ENCODE peak calls at places on chromosomes 11 and 22, in nine cellular contexts. D is HepG2, N is psoas muscle, W is right cardiac atrium, Z is transverse colon, P is neural progenitor cell, I is cardiac muscle cell, S is A549, E is fibroblast of lung. F is an unnamed sample.

GRCh38 chr22:45896153-45896951 is 80.6 kb downstream of the WNT7B start:
- DNase-seq in D (no peak), N (peak; percentile 4), W (peak; percentile 26), Z (no peak), P (no peak), I (no peak), S (no peak), E (no peak), F (no peak)

GRCh38 chr11:111264646-111265045 is 19.1 kb downstream of the POU2AF2 start:
- DNase-seq in D (no peak), N (no peak), W (no peak), Z (no peak), P (no peak), I (no peak), S (no peak), E (no peak), F (no peak)

GRCh38 chr11:134266841-134267251 is 9.3 kb upstream of the GLB1L3 start:
- DNase-seq in D (no peak), N (no peak), W (no peak), Z (no peak), P (no peak), I (peak; percentile 84), S (no peak), E (peak; percentile 88), F (no peak)

GRCh38 chr22:18983120-18983651 is 47.1 kb upstream of the PRODH start:
- DNase-seq in D (no peak), N (no peak), W (no peak), Z (no peak), P (no peak), I (no peak), S (no peak), E (no peak), F (no peak)

GRCh38 chr22:26800858-26801257 is 143.5 kb downstream of the MIAT start:
- DNase-seq in D (no peak), N (no peak), W (no peak), Z (no peak), P (peak; percentile 88), I (no peak), S (peak; percentile 44), E (peak; percentile 34), F (no peak)

GRCh38 chr22:31659246-31659645 is 2.8 kb downstream of the PISD start:
- DNase-seq in D (no peak), N (no peak), W (no peak), Z (no peak), P (no peak), I (no peak), S (no peak), E (peak; percentile 50), F (no peak)

GRCh38 chr11:21411114-21411513 is 741.7 kb downstream of the NELL1 start:
- DNase-seq in D (peak; percentile 2), N (no peak), W (no peak), Z (no peak), P (no peak), I (no peak), S (no peak), E (no peak), F (no peak)

GRCh38 chr22:44924724-44925123 is 85.1 kb downstream of the PHF21B start:
- DNase-seq in D (no peak), N (no peak), W (no peak), Z (no peak), P (no peak), I (no peak), S (no peak), E (no peak), F (no peak)

GRCh38 chr11:17750817-17751165 is 16.2 kb downstream of the KCNC1 start:
- DNase-seq in D (no peak), N (no peak), W (no peak), Z (no peak), P (no peak), I (no peak), S (no peak), E (no peak), F (no peak)

GRCh38 chr11:40380871-40381270 is 1078.6 kb downstream of the LRRC4C start:
- DNase-seq in D (no peak), N (no peak), W (no peak), Z (no peak), P (no peak), I (no peak), S (no peak), E (no peak), F (no peak)
- H3K9me3 ChIP-seq in D (no peaks in the 10 kb centered on the region), N (no peaks in the 10 kb centered on the region), W (no peaks in the 10 kb centered on the region), Z (no peaks in the 10 kb centered on the region), P (no peaks in the 10 kb centered on the region), I (no peaks in the 10 kb centered on the region), S (no peaks in the 10 kb centered on the region), E (no peaks in the 10 kb centered on the region), F (no peaks in the 10 kb centered on the region)

GRCh38 chr11:70569173-70569890 is 171.0 kb downstream of the CTTN start:
- DNase-seq in D (no peak), N (no peak), W (no peak), Z (no peak), P (no peak), I (no peak), S (no peak), E (no peak), F (no peak)
- H3K9me3 ChIP-seq in D (no peaks in the 10 kb centered on the region), N (no peaks in the 10 kb centered on the region), W (no peaks in the 10 kb centered on the region), Z (no peaks in the 10 kb centered on the region), P (no peaks in the 10 kb centered on the region), I (no peaks in the 10 kb centered on the region), S (no peaks in the 10 kb centered on the region), E (no peaks in the 10 kb centered on the region), F (no peaks in the 10 kb centered on the region)

GRCh38 chr22:47199949-47200272 is 437.5 kb downstream of the TBC1D22A start:
- DNase-seq in D (no peak), N (no peak), W (no peak), Z (no peak), P (no peak), I (no peak), S (no peak), E (no peak), F (no peak)
- H3K9me3 ChIP-seq in D (no peaks in the 10 kb centered on the region), N (no peaks in the 10 kb centered on the region), W (no peaks in the 10 kb centered on the region), Z (no peaks in the 10 kb centered on the region), P (no peaks in the 10 kb centered on the region), I (no peaks in the 10 kb centered on the region), S (no peaks in the 10 kb centered on the region), E (no peaks in the 10 kb centered on the region), F (no peaks in the 10 kb centered on the region)

DNA sequence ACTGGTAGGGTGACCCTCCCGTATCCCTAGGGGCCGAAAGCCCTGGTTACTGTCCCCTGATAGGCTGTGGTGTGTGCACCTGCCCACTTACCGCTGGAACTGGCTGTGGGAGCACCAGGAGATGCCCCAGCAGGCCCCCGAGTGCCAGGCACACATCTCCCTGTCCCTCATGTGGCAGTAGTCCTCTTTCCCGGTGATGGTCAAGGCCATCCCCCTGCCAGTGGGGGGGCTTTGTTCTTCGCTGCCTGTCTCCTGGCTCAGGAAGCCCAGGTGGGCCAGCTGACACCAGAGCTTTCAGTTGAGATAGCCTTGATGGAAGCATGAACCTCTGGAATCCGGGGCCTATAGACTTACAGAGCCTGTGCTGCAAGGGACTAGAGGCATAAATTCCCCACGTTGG is 100.5 kb downstream of the MPPED1 start:
- DNase-seq in D (no peak), N (no peak), W (no peak), Z (no peak), P (no peak), I (no peak), S (no peak), E (no peak), F (no peak)
- H3K9me3 ChIP-seq in D (no peaks in the 10 kb centered on the region), N (no peaks in the 10 kb centered on the region), W (no peaks in the 10 kb centered on the region), Z (no peaks in the 10 kb centered on the region), P (no peaks in the 10 kb centered on the region), I (no peaks in the 10 kb centered on the region), S (no peaks in the 10 kb centered on the region), E (no peaks in the 10 kb centered on the region), F (no peaks in the 10 kb centered on the region)

DNA sequence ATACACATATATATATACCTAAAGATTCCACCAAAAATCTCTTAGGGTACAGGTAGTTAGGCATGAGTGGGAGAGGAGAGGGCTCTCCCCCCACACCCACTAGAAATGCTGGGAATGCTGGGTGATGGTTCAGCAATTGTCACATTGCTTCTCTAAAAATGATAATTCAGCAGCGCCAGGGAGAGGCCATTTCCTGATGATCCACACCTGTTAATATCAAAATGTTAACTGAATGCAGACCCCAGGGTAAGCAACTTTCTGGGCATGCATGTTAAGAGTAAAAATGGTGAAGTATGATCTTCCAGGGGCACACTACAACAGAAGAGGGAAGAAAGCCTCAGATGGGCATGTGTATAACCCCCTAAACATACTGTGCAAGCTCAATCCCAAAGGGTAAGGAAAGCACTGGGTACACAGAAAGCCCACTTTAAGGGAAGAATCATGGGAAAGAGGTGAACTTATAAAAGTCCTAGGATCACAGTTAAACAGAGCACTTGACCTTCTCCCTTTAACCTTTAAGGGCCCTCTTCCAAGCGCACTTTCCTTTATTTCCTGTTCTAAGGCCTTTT is 67.6 kb upstream of the GNAZ start:
- DNase-seq in D (no peak), N (no peak), W (no peak), Z (no peak), P (no peak), I (no peak), S (no peak), E (no peak), F (no peak)
- H3K9me3 ChIP-seq in D (peaks cover 7% of the 10 kb centered on the region), N (peaks cover 6% of the 10 kb centered on the region), W (no peaks in the 10 kb centered on the region), Z (peaks cover 1% of the 10 kb centered on the region), P (peaks cover 4% of the 10 kb centered on the region), I (no peaks in the 10 kb centered on the region), S (peaks cover under 1% of the 10 kb centered on the region), E (no peaks in the 10 kb centered on the region), F (no peaks in the 10 kb centered on the region)

DNA sequence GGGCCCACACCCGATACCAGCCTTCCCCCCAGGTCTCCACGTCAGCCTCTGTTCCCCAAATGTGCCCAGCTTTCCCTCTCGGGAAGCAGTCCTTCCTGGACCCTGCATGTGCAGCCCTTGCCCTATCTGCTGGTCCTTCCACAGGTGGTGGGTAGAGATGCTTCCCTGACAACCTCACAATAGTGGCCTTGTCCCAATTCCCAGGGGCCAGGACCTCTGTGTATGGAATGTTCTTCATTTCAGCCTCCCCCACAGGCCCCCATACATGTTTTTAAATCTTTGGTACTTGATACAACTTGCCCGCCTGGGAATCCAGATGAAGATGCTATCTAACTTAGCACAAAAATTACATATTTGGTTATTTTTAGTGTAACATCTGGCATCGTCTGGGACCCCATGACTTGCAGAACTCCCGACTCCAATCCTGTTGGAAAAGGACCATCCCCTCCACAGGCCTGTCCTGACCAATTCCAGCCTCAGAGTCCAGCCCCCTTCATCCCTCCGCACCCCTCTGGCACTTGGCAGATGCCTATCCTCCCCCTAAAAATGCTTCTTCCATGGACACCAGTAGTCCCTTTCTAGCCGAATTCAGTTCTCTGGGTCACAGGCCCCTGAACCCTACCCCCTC is 39.6 kb downstream of the ANO1 start:
- DNase-seq in D (no peak), N (no peak), W (no peak), Z (no peak), P (no peak), I (no peak), S (no peak), E (no peak), F (no peak)
- H3K9me3 ChIP-seq in D (no peaks in the 10 kb centered on the region), N (no peaks in the 10 kb centered on the region), W (no peaks in the 10 kb centered on the region), Z (no peaks in the 10 kb centered on the region), P (no peaks in the 10 kb centered on the region), I (no peaks in the 10 kb centered on the region), S (no peaks in the 10 kb centered on the region), E (no peaks in the 10 kb centered on the region), F (no peaks in the 10 kb centered on the region)